ENCODE peak calls at places on chromosomes 16 and 17, in ten cellular contexts. C, P, S, Z, B, A, Q, L, T and X are unnamed samples.

GRCh38 chr17:6775871-6776405 is at the start of gene FBXO39:
- DNase-seq in A (no peak), C (no peak), L (no peak), P (no peak), Q (peak), S (no peak), Z (no peak), T (no peak), B (peak), X (no peak)

GRCh38 chr16:72371307-72372081 is 199.5 kb upstream of the PMFBP1 start:
- DNase-seq in L (peak), S (peak), A (no peak), P (no peak), T (no peak), Z (no peak), Q (peak), B (peak), C (no peak), X (peak)

GRCh38 chr16:3578121-3578520 is 918 bp upstream of the NLRC3 start:
- DNase-seq in A (no peak), Z (no peak), S (no peak), C (no peak), P (no peak), Q (no peak), T (no peak), B (peak), L (no peak), X (no peak)

GRCh38 chr17:59435238-59435637 is 103.8 kb downstream of the YPEL2 start:
- DNase-seq in T (no peak), Q (peak), P (no peak), A (no peak), L (peak), Z (no peak), C (no peak), B (no peak), S (peak), X (no peak)

GRCh38 chr17:42179911-42180410 is 981 bp downstream of the KCNH4 start:
- DNase-seq in Z (no peak), P (no peak), C (no peak), B (peak), Q (peak), T (no peak), S (no peak), A (no peak), L (no peak), X (peak)

GRCh38 chr17:419073-419735 is 66.6 kb upstream of the RPH3AL start:
- DNase-seq in L (no peak), S (no peak), B (no peak), Z (no peak), A (no peak), T (no peak), P (no peak), Q (no peak), C (no peak), X (no peak)

GRCh38 chr17:72702998-72703397 is 389.5 kb downstream of the SLC39A11 start:
- DNase-seq in S (no peak), P (no peak), C (no peak), Z (no peak), L (peak), B (no peak), A (no peak), Q (peak), T (no peak), X (no peak)

GRCh38 chr16:21190599-21190998 is 20.8 kb downstream of the ZP2 start:
- DNase-seq in P (no peak), A (no peak), Q (peak), S (peak), B (no peak), C (no peak), Z (no peak), T (no peak), L (no peak), X (no peak)

GRCh38 chr16:14310519-14310991 is 239.4 kb downstream of the MRTFB start:
- DNase-seq in Z (no peak), S (no peak), B (peak), C (no peak), P (no peak), Q (peak), L (no peak), A (no peak), T (peak), X (no peak)

GRCh38 chr17:29510953-29511352 is 55.9 kb downstream of the ABHD15 start:
- DNase-seq in S (no peak), Z (no peak), T (no peak), B (no peak), L (no peak), Q (no peak), P (no peak), A (no peak), C (no peak), X (no peak)

GRCh38 chr17:34245496-34245895 is 9.6 kb upstream of the CCL2 start:
- DNase-seq in L (peak), Q (no peak), C (no peak), A (no peak), P (no peak), S (no peak), B (no peak), T (no peak), Z (no peak), X (no peak)

GRCh38 chr17:76383645-76384221 is 676 bp upstream of the SPHK1 start:
- DNase-seq in C (no peak), A (no peak), B (peak), Z (no peak), Q (peak), T (peak), P (no peak), S (no peak), L (peak), X (peak)

GRCh38 chr16:54285414-54286066 is 1.0 kb downstream of the IRX3 start:
- DNase-seq in P (peak), A (no peak), B (peak), T (no peak), C (no peak), L (peak), Z (peak), S (no peak), Q (peak), X (peak)

GRCh38 chr16:51418258-51418657 is 267.2 kb upstream of the SALL1 start:
- DNase-seq in T (no peak), P (no peak), B (no peak), C (no peak), S (no peak), L (no peak), Z (no peak), A (no peak), Q (no peak), X (no peak)

GRCh38 chr16:83588070-83588469 is 219.7 kb upstream of the HSBP1 start:
- DNase-seq in S (no peak), L (no peak), Q (no peak), T (no peak), A (no peak), P (no peak), C (no peak), B (no peak), Z (no peak), X (no peak)

GRCh38 chr17:72222571-72222970 is 101.8 kb downstream of the SOX9 start:
- DNase-seq in Z (no peak), A (no peak), T (no peak), P (no peak), Q (no peak), B (no peak), L (no peak), C (no peak), S (no peak), X (no peak)